ENCODE peak calls at places on chromosome 17, in five cellular contexts. M is stomach, A is A549, L is GM12878, Z is transverse colon. D is an unnamed sample. For H3K4me1, the result is how much of the 10 kb centered on the place peaks cover.

GRCh38 chr17:80559688-80560290 is 15.2 kb downstream of the RPTOR start:
- DNase-seq in Z (no peak), L (no peak), A (no peak), M (no peak), D (no peak)

GRCh38 chr17:2689411-2690164 is 22.0 kb downstream of the CLUH start:
- DNase-seq in Z (no peak), L (no peak), A (no peak), M (no peak), D (no peak)

GRCh38 chr17:4599505-4600281 is 15.4 kb downstream of the SMTNL2 start:
- DNase-seq in Z (no peak), A (no peak), M (no peak), L (no peak), D (peak)

GRCh38 chr17:43437756-43438155 is 39.0 kb downstream of the ARL4D start:
- DNase-seq in M (no peak), L (no peak), A (no peak), Z (no peak), D (no peak)

GRCh38 chr17:8041249-8041928 is 2.5 kb downstream of the ALOX15B start:
- DNase-seq in L (no peak), M (peak), A (peak), Z (peak), D (no peak)

GRCh38 chr17:16328997-16329396 is 24.3 kb downstream of the CENPV start:
- DNase-seq in L (no peak), A (no peak), Z (no peak), M (no peak), D (no peak)

GRCh38 chr17:28726396-28726911 is 421 bp upstream of the TLCD1 start:
- DNase-seq in A (peak), L (no peak), Z (peak), M (peak), D (no peak)

GRCh38 chr17:62724398-62725146 is 83.5 kb downstream of the MARCHF10 start:
- DNase-seq in Z (peak), A (no peak), M (no peak), L (peak), D (no peak)

GRCh38 chr17:64707077-64707591 is 45.0 kb upstream of the SMURF2 start:
- DNase-seq in Z (peak), A (peak), L (no peak), M (peak), D (peak)

GRCh38 chr17:82598256-82599011 is 49.8 kb downstream of the WDR45B start:
- DNase-seq in L (no peak), Z (no peak), A (no peak), M (no peak), D (no peak)

GRCh38 chr17:62093188-62094155 is 28.4 kb upstream of the MED13 start:
- DNase-seq in A (peak), L (peak), Z (no peak), M (no peak), D (no peak)

GRCh38 chr17:80365983-80366382 is 49.0 kb upstream of the ENDOV start:
- DNase-seq in M (no peak), L (no peak), A (no peak), Z (no peak), D (no peak)

GRCh38 chr17:80618304-80618703 is 73.7 kb downstream of the RPTOR start:
- DNase-seq in A (no peak), M (no peak), Z (no peak), L (no peak), D (no peak)

GRCh38 chr17:7589204-7589868 is 558 bp downstream of the SOX15 start:
- DNase-seq in Z (peak), L (no peak), A (peak), M (peak), D (peak)

GRCh38 chr17:20125724-20126123 is 116.6 kb downstream of the SPECC1 start:
- DNase-seq in L (no peak), A (no peak), M (no peak), Z (no peak), D (no peak)

GRCh38 chr17:19712436-19713004 is 3.9 kb downstream of the SLC47A2 start:
- DNase-seq in L (no peak), A (no peak), Z (no peak), M (no peak), D (no peak)

GRCh38 chr17:73300392-73300791 is 11.4 kb downstream of the CDC42EP4 start:
- DNase-seq in M (no peak), A (no peak), L (no peak), Z (no peak), D (no peak)

GRCh38 chr17:81285179-81285878 is 9.8 kb downstream of the SLC38A10 start:
- DNase-seq in A (no peak), L (no peak), Z (peak), M (peak), D (no peak)

GRCh38 chr17:3907483-3908216 is 8.6 kb downstream of the P2RX1 start:
- DNase-seq in A (peak), L (no peak), M (no peak), Z (no peak), D (no peak)

GRCh38 chr17:75828051-75828400 is 16.2 kb downstream of the UNC13D start:
- DNase-seq in A (no peak), Z (no peak), L (no peak), M (no peak), D (no peak)

GRCh38 chr17:28747046-28747691 is 3.4 kb downstream of the TRAF4 start:
- DNase-seq in M (peak), L (no peak), A (no peak), Z (peak), D (peak)

GRCh38 chr17:27533874-27534815 is 77.9 kb downstream of the KSR1 start:
- DNase-seq in L (no peak), Z (peak), M (no peak), A (peak), D (no peak)

GRCh38 chr17:1555618-1556471 is 6.7 kb downstream of the PITPNA start:
- DNase-seq in M (no peak), A (no peak), Z (peak), L (peak), D (no peak)

GRCh38 chr17:312476-313148 is 40.0 kb downstream of the RPH3AL start:
- DNase-seq in M (no peak), L (no peak), A (no peak), Z (no peak), D (no peak)

GRCh38 chr17:15909481-15909991 is 35.4 kb upstream of the ADORA2B start:
- DNase-seq in Z (no peak), M (peak), L (no peak), A (peak), D (no peak)

GRCh38 chr17:38885728-38886642 is 16.1 kb downstream of the LASP1 start:
- DNase-seq in Z (no peak), L (no peak), M (no peak), A (no peak), D (no peak)

GRCh38 chr17:1110844-1111598 is 68.8 kb downstream of the ABR start:
- DNase-seq in A (peak), M (no peak), Z (peak), L (no peak), D (no peak)

GRCh38 chr17:80566054-80566400 is 21.4 kb downstream of the RPTOR start:
- DNase-seq in L (no peak), A (no peak), Z (no peak), M (no peak), D (no peak)

GRCh38 chr17:13544755-13545154 is 57.0 kb downstream of the HS3ST3A1 start:
- DNase-seq in A (no peak), M (no peak), L (no peak), Z (no peak), D (no peak)

GRCh38 chr17:11990363-11990983 is 6.8 kb downstream of the ZNF18 start:
- DNase-seq in L (no peak), A (no peak), Z (peak), M (no peak), D (no peak)

DNA sequence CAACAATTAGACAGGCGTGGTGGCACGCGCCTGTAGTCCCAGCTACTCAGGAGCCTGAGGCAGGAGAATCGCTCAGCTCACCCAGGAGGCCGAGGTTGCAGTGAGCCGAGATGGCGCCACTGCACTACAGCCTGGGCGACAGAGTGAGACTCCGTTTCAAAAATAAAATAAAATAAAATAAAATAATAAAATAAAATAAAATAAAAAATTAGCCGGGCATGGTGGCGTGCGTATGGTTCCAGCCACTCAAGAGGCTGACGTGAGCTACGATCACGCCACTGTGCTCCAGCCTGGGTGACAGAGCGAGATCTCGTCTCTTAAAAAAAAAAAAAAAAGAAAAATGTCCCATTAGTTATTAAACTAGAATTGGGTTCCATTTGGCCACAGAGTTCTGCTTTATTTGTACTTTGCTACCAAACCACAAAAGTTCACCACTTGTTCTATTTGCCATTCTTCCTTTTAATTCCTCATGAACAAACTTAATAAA is 1.2 kb downstream of the CYTH1 start:
- DNase-seq in L (no peak), Z (no peak), A (no peak), M (no peak), D (no peak)
- H3K4me1 ChIP-seq in L (under half), Z (under half), A (under half), M (under half), D (under half)

GRCh38 chr17:70119961-70120360 is 44.9 kb downstream of the KCNJ16 start:
- DNase-seq in M (no peak), L (no peak), Z (no peak), A (no peak), D (no peak)
- H3K27ac ChIP-seq in M (no peak), L (no peak), Z (no peak), A (no peak), D (no peak)

GRCh38 chr17:48544356-48545021 is 420 bp downstream of the HOXB2 start:
- DNase-seq in Z (peak), L (no peak), A (no peak), M (peak), D (no peak)
- TF ChIP-seq EP300 in Z (no peak), L (no peak), A (no peak), M (no peak), D (no peak)

DNA sequence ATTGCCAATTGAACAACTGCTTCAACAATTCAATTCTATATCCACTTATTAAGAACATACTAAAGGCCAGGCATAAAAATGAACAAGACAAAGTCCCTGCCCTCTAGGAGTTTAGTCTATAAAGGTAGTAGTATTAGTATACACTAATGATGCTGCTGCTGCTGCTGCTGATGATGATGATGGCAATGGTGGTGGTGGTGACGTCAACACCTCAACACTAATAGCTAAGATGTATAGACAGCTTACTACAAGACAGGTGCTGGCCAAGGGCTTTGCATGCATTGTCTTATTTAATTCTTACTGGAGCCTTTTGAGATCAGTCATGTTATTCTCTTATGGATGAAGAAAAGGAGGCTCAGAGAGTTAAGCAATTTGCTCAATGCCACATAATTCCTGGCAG is 164.4 kb upstream of the ASIC2 start:
- DNase-seq in M (no peak), L (no peak), Z (no peak), A (no peak), D (no peak)
- H3K4me1 ChIP-seq in M (under half), L (under half), Z (under half), A (under half), D (under half)

DNA sequence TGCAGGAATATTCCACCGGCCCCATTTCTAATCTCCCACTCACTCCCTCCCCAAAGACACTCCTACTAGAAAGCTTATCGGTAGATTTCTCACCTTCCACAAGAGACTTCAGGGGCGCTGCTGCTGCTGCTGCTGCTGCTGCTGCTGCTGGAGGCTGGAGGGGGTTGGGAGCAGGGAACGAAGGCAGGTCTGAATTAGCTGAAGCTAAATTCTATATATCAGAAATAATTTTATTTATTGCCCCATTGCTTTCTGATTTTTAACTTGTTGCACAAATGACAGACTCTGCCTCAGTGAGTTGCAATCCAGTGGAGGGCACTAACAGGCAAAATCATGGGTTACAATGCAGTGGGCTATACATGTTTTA is 25.8 kb upstream of the HLF start:
- DNase-seq in A (no peak), L (no peak), M (no peak), Z (no peak), D (no peak)
- H3K27ac ChIP-seq in A (peak), L (no peak), M (peak), Z (peak), D (no peak)

DNA sequence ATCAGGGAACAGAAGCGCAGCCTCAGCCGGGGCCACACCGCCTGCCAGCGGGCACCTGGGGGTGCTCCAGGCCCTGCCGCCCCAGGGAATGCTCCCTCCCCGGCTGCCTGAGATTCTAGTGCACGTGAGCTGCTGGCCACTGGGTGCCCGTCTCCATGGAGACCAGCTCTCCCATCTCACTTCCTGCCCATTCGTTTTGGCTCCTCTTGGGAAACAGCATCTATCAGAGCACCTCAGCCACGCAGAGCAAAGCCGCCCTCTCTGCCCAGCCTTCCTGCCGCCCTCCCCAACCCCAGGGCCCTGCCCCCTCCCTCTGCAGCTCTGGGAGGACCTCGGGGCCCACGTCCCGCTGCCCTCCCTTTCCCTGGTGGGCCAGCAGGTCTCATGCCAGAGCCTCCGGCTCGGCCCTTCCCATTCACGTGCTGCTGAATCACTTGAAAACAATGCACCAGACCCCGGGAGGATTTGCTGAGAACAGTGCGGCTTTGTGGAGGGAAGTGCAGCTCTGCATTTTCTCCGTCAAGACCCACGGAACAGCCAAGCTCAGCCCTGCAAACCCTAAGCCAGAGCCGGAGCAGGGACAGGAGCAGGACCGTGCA is 19.4 kb downstream of the CEP295NL start:
- DNase-seq in L (no peak), A (peak), Z (peak), M (peak), D (peak)
- TF ChIP-seq EP300 in L (no peak), A (no peak), Z (no peak), M (no peak), D (peak)

GRCh38 chr17:77396610-77397009 is 255.8 kb downstream of the SEC14L1 start:
- DNase-seq in M (no peak), Z (no peak), L (no peak), A (no peak), D (no peak)
- H3K4me1 ChIP-seq in M (half or more), Z (half or more), L (under half), A (under half), D (under half)

DNA sequence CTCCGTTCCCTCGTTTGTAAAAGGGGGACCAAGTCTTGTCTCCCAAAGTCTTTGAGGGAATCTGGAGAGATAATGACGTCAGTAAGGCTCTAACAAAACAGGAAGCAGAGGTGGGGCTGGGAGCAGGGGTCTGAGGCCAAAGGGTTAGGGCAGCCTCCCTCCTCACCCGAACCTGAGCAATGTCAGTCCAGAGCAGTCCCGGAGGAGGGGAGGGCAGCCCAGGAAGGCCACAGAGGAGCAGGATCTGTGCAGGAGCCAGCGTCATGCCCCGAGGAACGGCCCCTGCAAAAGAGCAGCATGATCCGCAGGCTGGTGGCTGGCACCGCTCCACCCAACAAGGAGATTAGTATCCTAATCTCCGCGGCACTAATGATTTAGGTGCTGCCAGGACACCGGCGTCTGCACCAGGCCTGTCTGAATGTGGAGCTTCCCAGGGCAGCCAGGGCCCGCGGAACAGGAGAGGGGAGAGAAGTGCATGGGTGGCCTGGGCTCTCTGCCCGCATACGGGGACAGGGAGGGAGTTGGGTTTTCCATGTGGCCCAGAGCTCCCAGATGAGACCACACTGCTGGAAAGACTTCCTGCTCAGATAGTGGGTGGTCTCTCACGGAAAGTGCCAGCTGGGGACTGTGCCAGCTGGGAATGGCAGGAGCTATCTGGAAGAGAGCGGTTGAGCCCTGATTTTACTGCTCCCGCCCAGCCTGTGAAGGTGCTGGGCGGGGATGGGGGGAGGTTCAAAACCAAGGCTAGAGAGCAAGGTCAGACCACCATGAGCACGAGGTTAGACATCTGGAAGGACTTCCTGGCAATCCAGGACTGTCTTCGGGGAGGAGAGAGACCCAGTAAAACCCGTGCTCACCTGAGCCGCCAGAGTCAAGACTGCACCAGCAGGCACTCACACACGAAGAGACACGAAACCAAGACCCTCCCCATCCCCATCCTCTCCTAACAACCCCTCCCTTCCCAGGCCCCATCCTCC is 11.0 kb upstream of the KRT17 start:
- DNase-seq in L (no peak), M (peak), Z (no peak), A (no peak), D (peak)
- H3K27ac ChIP-seq in L (no peak), M (no peak), Z (no peak), A (no peak), D (no peak)